ENCODE peak calls at places on chromosomes 7 and 10, in five cellular contexts. X is SK-N-SH, O is neural progenitor cell, V is PC-3, G is MM.1S. S is an unnamed sample. For H3K36me3, the result is how much of the 10 kb centered on the place peaks cover.

GRCh38 chr7:50391386-50391785 is 58.8 kb downstream of the FIGNL1 start:
- DNase-seq in X (no peak), O (no peak), V (no peak), G (no peak), S (no peak)

GRCh38 chr7:30831936-30832335 is 60.7 kb downstream of the MINDY4 start:
- DNase-seq in X (no peak), O (no peak), V (no peak), G (no peak), S (no peak)

GRCh38 chr7:112908106-112908505 is 117.9 kb upstream of the TMEM168 start:
- DNase-seq in X (no peak), O (peak), V (no peak), G (no peak), S (no peak)

GRCh38 chr7:157389951-157390730 is 53.3 kb downstream of the DNAJB6 start:
- DNase-seq in X (no peak), O (no peak), V (no peak), G (no peak), S (no peak)

GRCh38 chr7:5183155-5183554 is 6.9 kb upstream of the WIPI2 start:
- DNase-seq in X (no peak), O (no peak), V (peak), G (no peak), S (no peak)

GRCh38 chr10:104809288-104810090 is 168.4 kb downstream of the SORCS3 start:
- DNase-seq in X (no peak), O (no peak), V (peak), G (peak), S (peak)

GRCh38 chr7:101985646-101986199 is 168.3 kb downstream of the CUX1 start:
- DNase-seq in X (no peak), O (peak), V (no peak), G (no peak), S (no peak)

GRCh38 chr10:24553051-24553612 is 170.6 kb downstream of the ARHGAP21 start:
- DNase-seq in X (no peak), O (no peak), V (peak), G (no peak), S (no peak)

GRCh38 chr10:129934196-129934925 is 29.7 kb downstream of the EBF3 start:
- DNase-seq in X (no peak), O (no peak), V (no peak), G (no peak), S (no peak)

GRCh38 chr7:139482662-139483466 is 609 bp downstream of the KLRG2 start:
- DNase-seq in X (peak), O (peak), V (no peak), G (no peak), S (peak)

GRCh38 chr10:17077251-17077904 is 52.2 kb downstream of the CUBN start:
- DNase-seq in X (no peak), O (no peak), V (no peak), G (no peak), S (no peak)

GRCh38 chr7:12089951-12090756 is 120.9 kb upstream of the TMEM106B start:
- DNase-seq in X (peak), O (no peak), V (no peak), G (no peak), S (no peak)

GRCh38 chr10:77357611-77358010 is 280.0 kb downstream of the KCNMA1 start:
- DNase-seq in X (no peak), O (no peak), V (peak), G (no peak), S (no peak)

GRCh38 chr7:27148776-27149641 is 1.4 kb upstream of the HOXA6 start:
- DNase-seq in X (no peak), O (no peak), V (peak), G (no peak), S (no peak)

GRCh38 chr10:69715156-69715898 is 85.3 kb downstream of the FAM241B start:
- DNase-seq in X (no peak), O (no peak), V (peak), G (no peak), S (no peak)

GRCh38 chr7:129218514-129219036 is 6.3 kb upstream of the AHCYL2 start:
- DNase-seq in X (peak), O (peak), V (peak), G (peak), S (peak)

GRCh38 chr10:62619409-62619730 is 185.2 kb upstream of the ADO start:
- DNase-seq in X (no peak), O (no peak), V (no peak), G (no peak), S (no peak)

GRCh38 chr10:119061352-119061751 is 19.3 kb downstream of the EIF3A start:
- DNase-seq in X (no peak), O (no peak), V (no peak), G (no peak), S (no peak)

GRCh38 chr10:70190581-70190980 is 20.3 kb upstream of the SAR1A start:
- DNase-seq in X (no peak), O (no peak), V (no peak), G (no peak), S (no peak)

GRCh38 chr10:84294766-84295447 is 33.5 kb upstream of the CCSER2 start:
- DNase-seq in X (no peak), O (no peak), V (no peak), G (peak), S (no peak)

GRCh38 chr7:82335927-82336326 is 107.7 kb downstream of the CACNA2D1 start:
- DNase-seq in X (peak), O (peak), V (no peak), G (no peak), S (peak)

GRCh38 chr10:34666008-34666700 is 148.9 kb downstream of the PARD3 start:
- DNase-seq in X (peak), O (peak), V (peak), G (peak), S (peak)

GRCh38 chr10:70779088-70779487 is 6.1 kb downstream of the TBATA start:
- DNase-seq in X (peak), O (no peak), V (no peak), G (no peak), S (no peak)

GRCh38 chr10:114683593-114683992 is 25.5 kb upstream of the ABLIM1 start:
- DNase-seq in X (no peak), O (no peak), V (no peak), G (no peak), S (no peak)

GRCh38 chr10:47060993-47061500 is 149.8 kb downstream of the PTPN20 start:
- DNase-seq in X (no peak), O (no peak), V (no peak), G (no peak), S (no peak)

GRCh38 chr10:11822031-11822756 is 962 bp upstream of the PROSER2 start:
- DNase-seq in X (no peak), O (no peak), V (no peak), G (no peak), S (no peak)

GRCh38 chr10:57457972-57458512 is 809.7 kb downstream of the IPMK start:
- DNase-seq in X (no peak), O (no peak), V (no peak), G (peak), S (no peak)

GRCh38 chr7:141696386-141696785 is 5.6 kb downstream of the DENND11 start:
- DNase-seq in X (no peak), O (no peak), V (no peak), G (no peak), S (no peak)

GRCh38 chr10:25294032-25294926 is 119.5 kb downstream of the GPR158 start:
- DNase-seq in X (no peak), O (no peak), V (peak), G (no peak), S (peak)

GRCh38 chr10:60733189-60733815 is 45.0 kb upstream of the CDK1 start:
- DNase-seq in X (peak), O (peak), V (peak), G (peak), S (peak)

GRCh38 chr10:83965473-83965872 is 173.8 kb upstream of the GHITM start:
- DNase-seq in X (no peak), O (peak), V (no peak), G (no peak), S (no peak)

GRCh38 chr10:1739751-1740150 is 2.4 kb upstream of the ADARB2 start:
- DNase-seq in X (no peak), O (peak), V (no peak), G (no peak), S (no peak)

GRCh38 chr7:30635798-30636197 is 41.1 kb downstream of the GARS1 start:
- DNase-seq in X (no peak), O (no peak), V (no peak), G (no peak), S (no peak)

GRCh38 chr7:147658392-147658791 is 932.2 kb upstream of the C7orf33 start:
- DNase-seq in X (peak), O (no peak), V (no peak), G (no peak), S (no peak)

GRCh38 chr10:84177541-84178386 is 4.2 kb downstream of the GPR15LG start:
- DNase-seq in X (no peak), O (no peak), V (no peak), G (no peak), S (no peak)

GRCh38 chr10:132175907-132176581 is 10.7 kb upstream of the DPYSL4 start:
- DNase-seq in X (peak), O (peak), V (peak), G (no peak), S (no peak)

GRCh38 chr10:123995082-123995460 is 98.3 kb downstream of the CHST15 start:
- DNase-seq in X (peak), O (no peak), V (no peak), G (no peak), S (no peak)

GRCh38 chr7:100111914-100112313 is 7.2 kb downstream of the TAF6 start:
- DNase-seq in X (peak), O (no peak), V (no peak), G (no peak), S (no peak)
- H3K36me3 ChIP-seq in X (half or more), O (under half), V (under half), G (under half), S (under half)

GRCh38 chr7:88141479-88141878 is 78.4 kb downstream of the SRI start:
- DNase-seq in X (no peak), O (no peak), V (no peak), G (no peak), S (no peak)

GRCh38 chr7:88146611-88147010 is 73.2 kb downstream of the SRI start:
- DNase-seq in X (no peak), O (no peak), V (no peak), G (no peak), S (peak)

GRCh38 chr7:88147341-88147740 is 72.5 kb downstream of the SRI start:
- DNase-seq in X (no peak), O (no peak), V (no peak), G (no peak), S (no peak)

GRCh38 chr7:88141025-88141424 is 78.8 kb downstream of the SRI start:
- DNase-seq in X (no peak), O (peak), V (peak), G (no peak), S (peak)

DNA sequence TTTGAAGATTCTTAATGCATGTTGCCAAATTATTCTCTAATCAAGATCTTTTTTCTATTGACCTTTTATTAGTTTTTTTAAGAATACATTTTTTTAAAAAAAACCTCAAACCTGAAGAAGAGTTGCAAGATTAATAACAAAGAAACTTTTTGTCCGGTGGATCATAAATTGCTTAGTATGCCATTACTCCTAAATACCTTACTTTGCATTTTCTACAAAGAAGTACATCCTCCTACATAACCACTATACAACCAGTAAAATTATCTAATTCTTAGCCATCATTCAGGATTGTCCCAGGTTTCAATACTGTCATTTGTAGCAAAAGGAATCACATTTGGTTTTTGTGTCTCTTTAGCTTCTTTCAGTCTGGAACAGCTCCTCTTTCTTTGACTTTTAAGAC is 77.9 kb downstream of the SRI start:
- DNase-seq in X (no peak), O (no peak), V (no peak), G (no peak), S (no peak)
- H3K27ac ChIP-seq in X (no peak), O (no peak), V (no peak), G (no peak), S (no peak)

DNA sequence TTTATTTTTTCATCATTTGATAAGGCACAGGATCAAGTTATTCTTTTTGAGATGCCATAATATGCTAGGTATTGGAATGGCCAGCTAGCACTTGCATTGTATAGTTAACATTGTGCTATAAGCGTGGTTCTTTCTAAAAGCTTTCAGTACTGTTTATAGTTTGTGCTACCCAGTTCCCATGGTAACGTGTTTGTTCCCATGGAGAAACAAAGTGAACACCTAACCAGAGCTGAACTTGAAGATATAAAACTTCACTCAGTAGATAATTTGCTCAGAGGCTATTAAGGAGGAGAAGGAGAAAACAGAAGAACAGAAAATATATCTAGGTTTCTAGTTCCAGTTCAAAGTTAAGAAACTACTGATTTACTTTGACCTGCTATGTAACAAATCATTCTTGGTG is 23.6 kb upstream of the ITGB8 start:
- DNase-seq in X (no peak), O (peak), V (no peak), G (peak), S (peak)
- TF ChIP-seq EZH2phosphoT487 in X (no peak), O (no peak), V (no peak), G (no peak), S (no peak)

GRCh38 chr10:79304479-79305087 is 42.7 kb upstream of the PPIF start:
- DNase-seq in X (peak), O (no peak), V (peak), G (no peak), S (no peak)

GRCh38 chr10:79305988-79306387 is 41.3 kb upstream of the PPIF start:
- DNase-seq in X (peak), O (no peak), V (no peak), G (no peak), S (no peak)

GRCh38 chr10:79308016-79308415 is 39.3 kb upstream of the PPIF start:
- DNase-seq in X (no peak), O (no peak), V (no peak), G (no peak), S (no peak)

GRCh38 chr10:79305515-79305914 is 41.8 kb upstream of the PPIF start:
- DNase-seq in X (peak), O (no peak), V (no peak), G (no peak), S (no peak)

GRCh38 chr10:79306644-79307220 is 40.5 kb upstream of the PPIF start:
- DNase-seq in X (no peak), O (no peak), V (no peak), G (no peak), S (no peak)
- H3K36me3 ChIP-seq in X (under half), O (under half), V (under half), G (under half), S (under half)

DNA sequence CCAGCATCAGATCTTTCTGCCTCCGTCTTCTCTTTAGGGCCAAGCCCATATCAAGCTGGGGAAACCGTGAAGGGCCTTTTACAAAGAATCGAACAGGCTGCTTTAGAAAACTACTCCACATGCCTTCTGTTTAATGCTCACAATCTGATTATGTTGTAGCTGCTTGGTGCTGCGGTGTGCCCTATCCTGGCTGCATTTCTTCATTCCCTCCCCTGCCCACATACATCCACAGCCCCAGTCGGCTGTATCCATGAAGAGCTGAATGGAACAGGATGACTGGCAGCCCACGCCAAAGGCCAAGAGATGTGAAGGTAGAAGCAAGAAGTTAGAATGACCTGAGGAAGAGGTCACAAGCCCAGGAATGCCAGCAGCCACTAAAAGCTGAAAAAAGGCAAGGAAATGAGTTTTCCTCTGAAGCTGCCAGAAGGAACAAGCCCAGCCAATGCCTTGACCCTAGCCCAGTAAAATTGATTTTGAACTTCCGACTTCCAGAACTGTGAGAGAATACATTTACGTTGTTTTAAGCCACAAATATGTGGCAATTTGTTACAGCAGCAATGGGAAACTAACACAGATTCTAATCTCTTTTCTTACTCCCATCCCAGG is 22.2 kb downstream of the TAS2R41 start:
- DNase-seq in X (no peak), O (no peak), V (no peak), G (no peak), S (no peak)
- H3K27ac ChIP-seq in X (peak), O (no peak), V (no peak), G (no peak), S (no peak)

DNA sequence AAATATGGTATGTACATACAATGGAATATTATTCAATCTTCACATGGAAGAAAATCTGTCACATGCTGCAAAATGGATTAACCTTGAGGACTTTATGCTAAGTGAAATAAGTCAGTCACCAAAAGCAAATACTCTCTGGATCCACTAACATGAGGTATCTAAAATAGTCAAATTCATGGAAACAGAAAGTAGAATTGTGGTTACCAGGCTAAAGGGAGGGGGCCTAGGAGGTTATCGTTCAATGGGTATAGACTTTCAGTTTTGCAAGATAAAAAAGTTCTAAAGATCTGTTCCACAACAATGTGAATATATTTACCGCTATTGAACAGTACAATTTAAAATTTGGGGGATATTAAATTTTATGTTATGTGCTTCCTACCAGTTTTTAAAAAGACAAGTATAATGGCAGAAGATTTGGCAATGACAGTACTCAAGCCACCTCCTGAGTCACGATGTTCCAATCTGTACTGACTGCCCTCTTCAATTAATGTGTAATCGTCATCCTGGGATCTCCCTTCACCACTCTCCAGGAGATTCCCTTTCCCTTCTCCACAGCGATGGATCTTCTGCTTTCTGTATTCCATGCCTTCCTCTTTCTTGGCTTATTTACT is 32.3 kb upstream of the IL6 start:
- DNase-seq in X (no peak), O (no peak), V (no peak), G (peak), S (no peak)
- TF ChIP-seq EZH2phosphoT487 in X (no peak), O (no peak), V (no peak), G (no peak), S (no peak)

DNA sequence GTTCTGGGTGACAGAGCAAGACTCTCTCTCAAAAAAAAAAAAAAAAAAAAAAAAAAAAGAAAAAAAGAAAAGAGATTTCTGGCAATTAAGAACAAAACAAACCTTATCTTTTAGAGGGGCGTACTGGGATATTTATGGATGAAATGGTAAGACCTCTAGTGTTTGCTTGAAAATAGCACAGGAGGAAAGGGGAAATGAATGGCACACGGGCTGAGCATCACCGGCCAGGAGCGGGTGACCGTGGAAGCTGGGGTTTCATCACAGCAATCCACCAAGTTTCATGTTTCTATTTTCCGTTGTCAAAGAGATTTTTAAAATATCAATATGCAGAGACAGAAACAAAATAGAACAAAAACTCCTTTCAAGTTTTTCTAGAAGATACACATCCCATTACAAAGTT is 105.6 kb downstream of the SVIL start:
- DNase-seq in X (no peak), O (no peak), V (no peak), G (no peak), S (no peak)
- H3K36me3 ChIP-seq in X (half or more), O (under half), V (under half), G (under half), S (under half)